ENCODE peak calls at places on chromosomes 12 and 14, in eight cellular contexts. L is prostate gland; E is left ventricle myocardium inferior; X is H7; G is sigmoid colon; A is CD8-positive, alpha-beta T cell; C is NB4; V is mucosa of descending colon. J is an unnamed sample.

GRCh38 chr14:41960316-41960715 is 353.6 kb downstream of the LRFN5 start:
- DNase-seq in L (no peak), E (no peak), X (no peak), G (no peak), A (no peak), C (no peak), V (no peak), J (no peak)

GRCh38 chr12:48787791-48788521 is 933 bp downstream of the ADCY6 start:
- DNase-seq in L (no peak), E (no peak), X (no peak), G (no peak), A (no peak), C (no peak), V (peak; percentile 62), J (no peak)

GRCh38 chr14:92673601-92674000 is 74.8 kb downstream of the LGMN start:
- DNase-seq in L (no peak), E (no peak), X (no peak), G (peak; percentile 40), A (no peak), C (no peak), V (peak; percentile 3), J (no peak)

GRCh38 chr14:77882098-77882497 is 82.2 kb downstream of the ADCK1 start:
- DNase-seq in L (no peak), E (peak; percentile 71), X (no peak), G (no peak), A (no peak), C (no peak), V (no peak), J (no peak)

GRCh38 chr14:57982802-57983201 is 116.9 kb upstream of the SLC35F4 start:
- DNase-seq in L (no peak), E (no peak), X (no peak), G (no peak), A (no peak), C (no peak), V (no peak), J (no peak)

GRCh38 chr12:88305491-88305890 is 163.4 kb downstream of the TMTC3 start:
- DNase-seq in L (no peak), E (no peak), X (no peak), G (no peak), A (no peak), C (no peak), V (no peak), J (no peak)

GRCh38 chr12:18683603-18684002 is 54.2 kb downstream of the PLCZ1 start:
- DNase-seq in L (no peak), E (no peak), X (no peak), G (no peak), A (no peak), C (no peak), V (no peak), J (no peak)

GRCh38 chr12:19491863-19492262 is 52.6 kb downstream of the AEBP2 start:
- DNase-seq in L (no peak), E (no peak), X (no peak), G (no peak), A (no peak), C (no peak), V (no peak), J (no peak)

GRCh38 chr14:68684466-68685418 is 108.1 kb downstream of the ZFP36L1 start:
- DNase-seq in L (no peak), E (no peak), X (no peak), G (peak; percentile 46), A (no peak), C (peak; percentile 59), V (no peak), J (no peak)

GRCh38 chr14:67729072-67729561 is 27.4 kb downstream of the RDH12 start:
- DNase-seq in L (peak; percentile 23), E (no peak), X (peak; percentile 80), G (no peak), A (no peak), C (no peak), V (peak; percentile 64), J (no peak)

GRCh38 chr12:11880424-11880823 is 190.3 kb upstream of the BCL2L14 start:
- DNase-seq in L (no peak), E (no peak), X (no peak), G (no peak), A (no peak), C (no peak), V (no peak), J (no peak)

GRCh38 chr14:68016243-68016914 is 196.8 kb downstream of the RAD51B start:
- DNase-seq in L (no peak), E (no peak), X (no peak), G (no peak), A (no peak), C (no peak), V (no peak), J (no peak)

GRCh38 chr14:46344327-46344937 is 307.1 kb downstream of the RPL10L start:
- DNase-seq in L (no peak), E (no peak), X (peak; percentile 1), G (no peak), A (no peak), C (peak; percentile 54), V (no peak), J (no peak)

GRCh38 chr12:59164991-59165718 is 244.9 kb upstream of the LRIG3 start:
- DNase-seq in L (no peak), E (no peak), X (no peak), G (no peak), A (no peak), C (peak; percentile 32), V (no peak), J (no peak)

GRCh38 chr12:78802593-78802992 is 62.0 kb upstream of the SYT1 start:
- DNase-seq in L (no peak), E (no peak), X (no peak), G (no peak), A (no peak), C (no peak), V (no peak), J (no peak)

GRCh38 chr14:65604946-65605345 is 192.4 kb downstream of the FUT8 start:
- DNase-seq in L (no peak), E (no peak), X (no peak), G (no peak), A (no peak), C (no peak), V (no peak), J (no peak)

GRCh38 chr14:101082036-101082435 is 178.5 kb upstream of the RTL1 start:
- DNase-seq in L (no peak), E (no peak), X (peak; percentile 58), G (no peak), A (no peak), C (no peak), V (no peak), J (no peak)

GRCh38 chr14:66099931-66100330 is 386.2 kb upstream of the CCDC196 start:
- DNase-seq in L (no peak), E (no peak), X (no peak), G (no peak), A (no peak), C (no peak), V (no peak), J (no peak)

GRCh38 chr12:65269603-65270002 is 8.9 kb upstream of the MSRB3 start:
- DNase-seq in L (no peak), E (no peak), X (no peak), G (no peak), A (no peak), C (no peak), V (no peak), J (no peak)

GRCh38 chr14:34247605-34248004 is 214.4 kb downstream of the SPTSSA start:
- DNase-seq in L (no peak), E (no peak), X (no peak), G (no peak), A (no peak), C (no peak), V (no peak), J (no peak)

GRCh38 chr12:124007810-124008570 is 35.0 kb downstream of the ZNF664 start:
- DNase-seq in L (no peak), E (no peak), X (no peak), G (no peak), A (no peak), C (peak; percentile 65), V (no peak), J (no peak)

GRCh38 chr12:128069359-128069997 is 197.5 kb upstream of the TMEM132C start:
- DNase-seq in L (peak; percentile 16), E (no peak), X (peak; percentile 37), G (no peak), A (no peak), C (peak; percentile 66), V (peak; percentile 53), J (no peak)

GRCh38 chr14:102345232-102345631 is 17.5 kb downstream of the CINP start:
- DNase-seq in L (no peak), E (no peak), X (no peak), G (no peak), A (no peak), C (no peak), V (no peak), J (no peak)

DNA sequence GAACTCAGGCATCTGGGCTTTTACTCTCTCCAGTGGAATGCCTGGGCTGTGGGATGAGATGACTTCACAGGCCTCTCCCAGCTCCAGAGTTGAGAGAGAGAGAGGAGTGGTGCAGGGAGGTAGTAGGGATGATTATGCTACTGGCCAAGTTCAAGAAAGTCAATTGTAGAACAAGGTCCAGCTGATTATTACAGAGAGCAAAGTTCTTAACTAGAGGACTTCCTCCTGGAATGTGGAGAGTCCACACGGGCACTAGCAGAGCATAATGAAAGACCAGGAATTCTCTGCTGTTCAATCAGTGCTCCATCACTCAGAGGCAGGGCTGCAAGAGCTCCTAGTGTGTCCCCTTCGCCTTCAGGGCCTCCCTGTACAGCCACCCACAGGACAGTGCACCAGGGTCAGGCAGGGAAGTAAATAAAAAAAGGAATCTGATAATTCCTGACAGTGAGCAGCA is 651 bp upstream of the EMP1 start:
- DNase-seq in L (no peak), E (no peak), X (no peak), G (peak; percentile 65), A (no peak), C (no peak), V (peak; percentile 50), J (no peak)
- H3K4me3 ChIP-seq in L (no peak overlapping the region), E (peak overlapping the region; percentile 71), X (no peak overlapping the region), G (peak overlapping the region; percentile 50), A (no peak overlapping the region), C (no peak overlapping the region), V (no peak overlapping the region), J (peak overlapping the region; percentile 48)

DNA sequence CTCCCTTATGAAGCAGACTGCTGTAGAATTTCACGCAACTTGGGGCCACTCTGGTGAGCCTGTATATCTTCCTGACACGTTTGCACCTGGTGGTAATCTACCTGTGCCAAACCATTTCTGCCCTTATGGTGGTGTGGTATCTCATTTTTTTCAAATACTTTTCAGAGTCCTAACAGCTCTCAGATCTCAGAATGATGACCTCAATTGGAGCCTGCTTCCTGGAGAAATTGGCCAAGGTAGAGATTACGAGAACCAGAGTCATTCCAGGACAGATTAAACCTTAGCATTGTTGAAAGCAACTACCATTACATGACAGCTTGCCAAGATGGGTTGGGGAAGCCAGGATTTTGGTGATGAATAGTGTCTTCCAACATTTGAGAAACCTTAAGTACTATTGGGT is 48.2 kb downstream of the CPSF6 start:
- DNase-seq in L (no peak), E (no peak), X (no peak), G (no peak), A (no peak), C (no peak), V (no peak), J (no peak)
- H3K4me3 ChIP-seq in L (no peak overlapping the region), E (no peak overlapping the region), X (no peak overlapping the region), G (no peak overlapping the region), A (no peak overlapping the region), C (no peak overlapping the region), V (no peak overlapping the region), J (no peak overlapping the region)

GRCh38 chr12:57130941-57131340 is 2.7 kb downstream of the LRP1 start:
- DNase-seq in L (no peak), E (no peak), X (peak; percentile 25), G (no peak), A (no peak), C (no peak), V (no peak), J (no peak)
- H3K4me3 ChIP-seq in L (no peak overlapping the region), E (peak overlapping the region; percentile 91), X (no peak overlapping the region), G (peak overlapping the region; percentile 71), A (no peak overlapping the region), C (no peak overlapping the region), V (no peak overlapping the region), J (peak overlapping the region; percentile 87)

GRCh38 chr12:52023976-52024688 is 17.4 kb downstream of the TAMALIN start:
- DNase-seq in L (no peak), E (no peak), X (no peak), G (no peak), A (no peak), C (no peak), V (no peak), J (no peak)
- H3K4me3 ChIP-seq in L (peak overlapping the region; percentile 42), E (peak overlapping the region; percentile 72), X (peak overlapping the region; percentile 53), G (peak overlapping the region; percentile 61), A (peak overlapping the region; percentile 66), C (no peak overlapping the region), V (no peak overlapping the region), J (peak overlapping the region; percentile 66)

J was measured in dorsolateral prefrontal cortex.